ENCODE peak calls at places on chromosomes 11 and 22, in five cellular contexts. One of them, this sample, is unnamed.

GRCh38 chr22:19233189-19233661 is 54.7 kb upstream of the SLC25A1 start:
- DNase-seq in heart right ventricle: no peak
- DNase-seq in body of pancreas: no peak
- DNase-seq in psoas muscle: no peak
- DNase-seq in IMR-90: no peak
- DNase-seq in this sample: no peak

GRCh38 chr11:21888814-21889213 is 304.1 kb upstream of the ANO5 start:
- DNase-seq in IMR-90: no peak
- DNase-seq in psoas muscle: no peak
- DNase-seq in heart right ventricle: no peak
- DNase-seq in body of pancreas: peak
- DNase-seq in this sample: no peak

GRCh38 chr11:120563698-120564572 is 52.4 kb downstream of the GRIK4 start:
- DNase-seq in heart right ventricle: peak
- DNase-seq in psoas muscle: peak
- DNase-seq in IMR-90: no peak
- DNase-seq in body of pancreas: no peak
- DNase-seq in this sample: no peak

GRCh38 chr11:37511425-37511933 is 913.4 kb upstream of the RAG2 start:
- DNase-seq in IMR-90: peak
- DNase-seq in heart right ventricle: no peak
- DNase-seq in body of pancreas: no peak
- DNase-seq in psoas muscle: no peak
- DNase-seq in this sample: no peak

GRCh38 chr11:129291556-129291955 is 84.1 kb upstream of the BARX2 start:
- DNase-seq in body of pancreas: no peak
- DNase-seq in psoas muscle: no peak
- DNase-seq in IMR-90: no peak
- DNase-seq in heart right ventricle: no peak
- DNase-seq in this sample: no peak

GRCh38 chr11:114596175-114596919 is 761 bp upstream of the NXPE4 start:
- DNase-seq in heart right ventricle: no peak
- DNase-seq in body of pancreas: no peak
- DNase-seq in IMR-90: no peak
- DNase-seq in psoas muscle: no peak
- DNase-seq in this sample: no peak

GRCh38 chr11:78504708-78505107 is 70.0 kb downstream of the NARS2 start:
- DNase-seq in IMR-90: no peak
- DNase-seq in psoas muscle: no peak
- DNase-seq in heart right ventricle: no peak
- DNase-seq in body of pancreas: no peak
- DNase-seq in this sample: no peak

GRCh38 chr11:68107689-68108088 is 13.5 kb downstream of the CHKA start:
- DNase-seq in heart right ventricle: no peak
- DNase-seq in IMR-90: no peak
- DNase-seq in body of pancreas: peak
- DNase-seq in psoas muscle: no peak
- DNase-seq in this sample: no peak

GRCh38 chr22:31340360-31340759 is 5.8 kb downstream of the PATZ1 start:
- DNase-seq in heart right ventricle: no peak
- DNase-seq in IMR-90: no peak
- DNase-seq in psoas muscle: no peak
- DNase-seq in body of pancreas: no peak
- DNase-seq in this sample: no peak

GRCh38 chr11:76201672-76202412 is 4.5 kb downstream of the WNT11 start:
- DNase-seq in IMR-90: no peak
- DNase-seq in heart right ventricle: peak
- DNase-seq in body of pancreas: no peak
- DNase-seq in psoas muscle: peak
- DNase-seq in this sample: no peak

GRCh38 chr22:35955546-35955945 is 73.1 kb downstream of the RBFOX2 start:
- DNase-seq in heart right ventricle: no peak
- DNase-seq in body of pancreas: no peak
- DNase-seq in IMR-90: no peak
- DNase-seq in psoas muscle: no peak
- DNase-seq in this sample: no peak

GRCh38 chr22:30537083-30537731 is 9.3 kb downstream of the SEC14L6 start:
- DNase-seq in heart right ventricle: no peak
- DNase-seq in psoas muscle: no peak
- DNase-seq in body of pancreas: no peak
- DNase-seq in IMR-90: no peak
- DNase-seq in this sample: no peak

GRCh38 chr11:20274031-20274430 is 89.5 kb upstream of the HTATIP2 start:
- DNase-seq in IMR-90: no peak
- DNase-seq in psoas muscle: no peak
- DNase-seq in body of pancreas: no peak
- DNase-seq in heart right ventricle: no peak
- DNase-seq in this sample: no peak

GRCh38 chr11:35102267-35102666 is 36.7 kb upstream of the CD44 start:
- DNase-seq in IMR-90: no peak
- DNase-seq in heart right ventricle: no peak
- DNase-seq in body of pancreas: no peak
- DNase-seq in psoas muscle: no peak
- DNase-seq in this sample: no peak

GRCh38 chr22:48750826-48751440 is 1076.7 kb downstream of the BRD1 start:
- DNase-seq in psoas muscle: no peak
- DNase-seq in IMR-90: no peak
- DNase-seq in heart right ventricle: no peak
- DNase-seq in body of pancreas: no peak
- DNase-seq in this sample: peak

GRCh38 chr11:43575931-43576833 is 104.4 kb upstream of the HSD17B12 start:
- DNase-seq in psoas muscle: no peak
- DNase-seq in heart right ventricle: no peak
- DNase-seq in body of pancreas: no peak
- DNase-seq in IMR-90: no peak
- DNase-seq in this sample: no peak

GRCh38 chr22:39970742-39971141 is 10.5 kb downstream of the TMA7B start:
- DNase-seq in heart right ventricle: no peak
- DNase-seq in psoas muscle: no peak
- DNase-seq in IMR-90: no peak
- DNase-seq in body of pancreas: no peak
- DNase-seq in this sample: no peak

GRCh38 chr11:34468209-34468841 is 29.6 kb downstream of the CAT start:
- DNase-seq in psoas muscle: no peak
- DNase-seq in IMR-90: peak
- DNase-seq in body of pancreas: peak
- DNase-seq in heart right ventricle: no peak
- DNase-seq in this sample: no peak

GRCh38 chr11:107563702-107564101 is 1.8 kb downstream of the ALKBH8 start:
- DNase-seq in heart right ventricle: no peak
- DNase-seq in IMR-90: peak
- DNase-seq in body of pancreas: peak
- DNase-seq in psoas muscle: peak
- DNase-seq in this sample: no peak
- H3K4me3 ChIP-seq in heart right ventricle: no peak
- H3K4me3 ChIP-seq in IMR-90: no peak
- H3K4me3 ChIP-seq in body of pancreas: no peak
- H3K4me3 ChIP-seq in psoas muscle: peak
- H3K4me3 ChIP-seq in this sample: no peak

GRCh38 chr11:56543157-56543556 is at the start of gene OR5M11:
- DNase-seq in psoas muscle: no peak
- DNase-seq in heart right ventricle: no peak
- DNase-seq in body of pancreas: no peak
- DNase-seq in IMR-90: no peak
- DNase-seq in this sample: no peak
- H3K27ac ChIP-seq in psoas muscle: no peak
- H3K27ac ChIP-seq in heart right ventricle: no peak
- H3K27ac ChIP-seq in body of pancreas: no peak
- H3K27ac ChIP-seq in IMR-90: no peak
- H3K27ac ChIP-seq in this sample: no peak

DNA sequence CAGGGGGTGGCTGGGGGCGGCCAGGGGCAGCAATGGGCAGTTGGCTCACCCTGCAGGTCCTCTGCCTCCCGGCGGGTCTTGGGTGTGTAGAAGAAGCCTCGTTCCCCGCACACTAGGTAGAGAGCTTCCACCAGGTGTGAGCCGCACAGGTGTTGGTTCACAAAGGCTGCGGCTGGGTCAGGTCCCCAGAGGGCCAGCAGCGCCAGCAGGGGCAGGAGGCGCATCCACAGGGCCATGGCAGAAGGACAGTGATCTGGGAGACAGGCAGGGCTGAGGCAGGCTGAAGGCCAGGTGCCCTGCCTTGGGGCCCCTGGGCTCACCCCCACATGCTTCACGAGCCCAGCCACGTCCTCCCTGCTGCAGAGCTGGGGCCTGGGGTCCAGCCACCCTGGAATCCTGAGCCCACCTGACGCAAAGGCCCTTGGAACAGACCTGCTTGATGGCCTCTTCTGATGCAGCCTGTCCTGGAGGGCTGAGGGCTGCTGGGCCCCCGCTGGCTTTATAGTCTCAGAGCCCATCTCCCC is at the start of gene INS:
- DNase-seq in IMR-90: no peak
- DNase-seq in psoas muscle: no peak
- DNase-seq in heart right ventricle: no peak
- DNase-seq in body of pancreas: no peak
- DNase-seq in this sample: no peak
- TF ChIP-seq CTCF in IMR-90: no peak
- TF ChIP-seq CTCF in psoas muscle: no peak
- TF ChIP-seq CTCF in heart right ventricle: no peak
- TF ChIP-seq CTCF in body of pancreas: no peak
- TF ChIP-seq CTCF in this sample: no peak

DNA sequence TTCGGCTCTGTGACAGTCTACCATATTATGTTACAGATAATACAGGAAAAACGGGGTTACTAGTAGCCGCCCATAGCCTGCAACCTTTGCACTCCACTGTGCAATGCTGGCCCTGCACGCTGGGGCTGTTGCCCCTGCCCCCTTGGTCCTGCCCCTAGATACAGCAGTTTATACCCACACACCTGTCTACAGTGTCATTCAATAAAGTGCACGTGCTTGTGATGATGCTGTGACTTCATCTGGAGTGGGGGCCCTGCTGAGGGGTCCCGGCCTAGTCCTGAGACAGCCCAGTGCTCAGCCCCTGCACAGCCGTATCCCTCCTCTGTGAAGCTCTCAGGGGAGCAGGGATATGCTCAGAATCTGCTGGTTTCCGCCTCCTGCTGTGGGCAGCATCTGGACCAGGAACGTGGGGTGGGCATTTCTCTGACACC is 1.2 kb downstream of the IFITM1 start:
- DNase-seq in heart right ventricle: no peak
- DNase-seq in IMR-90: no peak
- DNase-seq in psoas muscle: no peak
- DNase-seq in body of pancreas: no peak
- DNase-seq in this sample: no peak
- H3K4me3 ChIP-seq in heart right ventricle: peak
- H3K4me3 ChIP-seq in IMR-90: peak
- H3K4me3 ChIP-seq in psoas muscle: peak
- H3K4me3 ChIP-seq in body of pancreas: no peak
- H3K4me3 ChIP-seq in this sample: peak

GRCh38 chr22:23197836-23198235 is 17.5 kb downstream of the BCR start:
- DNase-seq in IMR-90: no peak
- DNase-seq in heart right ventricle: no peak
- DNase-seq in psoas muscle: no peak
- DNase-seq in body of pancreas: no peak
- DNase-seq in this sample: no peak
- H3K27ac ChIP-seq in IMR-90: no peak
- H3K27ac ChIP-seq in heart right ventricle: peak
- H3K27ac ChIP-seq in psoas muscle: no peak
- H3K27ac ChIP-seq in body of pancreas: no peak
- H3K27ac ChIP-seq in this sample: peak